ENCODE peak calls at places on chromosome 4, in six cellular contexts. M is astrocyte, C is keratinocyte, R is fibroblast of lung, Z is kidney, P is adipocyte. K is an unnamed sample. For H3K4me1, the result is how much of the 10 kb centered on the place peaks cover.

GRCh38 chr4:119246177-119246576 is 33.7 kb downstream of the USP53 start:
- DNase-seq in M (no peak), C (no peak), R (no peak), Z (no peak), P (no peak), K (no peak)

GRCh38 chr4:41146716-41147506 is 67.4 kb downstream of the APBB2 start:
- DNase-seq in C (no peak), P (peak), M (peak), Z (no peak), R (peak), K (no peak)

GRCh38 chr4:185127021-185127925 is 15.8 kb upstream of the SLC25A4 start:
- DNase-seq in P (peak), M (peak), Z (peak), C (no peak), R (no peak), K (no peak)

GRCh38 chr4:141702472-141703182 is 66.2 kb downstream of the IL15 start:
- DNase-seq in Z (no peak), R (peak), C (no peak), M (no peak), P (no peak), K (no peak)

GRCh38 chr4:86117781-86118302 is 242.0 kb downstream of the MAPK10 start:
- DNase-seq in Z (no peak), P (peak), R (peak), M (peak), C (no peak), K (no peak)

GRCh38 chr4:158013858-158014257 is 159.0 kb downstream of the GASK1B start:
- DNase-seq in Z (no peak), M (peak), P (no peak), R (peak), C (no peak), K (no peak)

GRCh38 chr4:13142191-13142590 is 341.9 kb downstream of the RAB28 start:
- DNase-seq in P (no peak), R (no peak), C (no peak), M (no peak), Z (no peak), K (no peak)

GRCh38 chr4:112895785-112896184 is 153.7 kb upstream of the ANK2 start:
- DNase-seq in P (no peak), M (peak), C (peak), Z (no peak), R (peak), K (peak)

GRCh38 chr4:16199132-16199531 is 27.1 kb downstream of the TAPT1 start:
- DNase-seq in P (peak), C (no peak), R (peak), M (peak), Z (no peak), K (no peak)

GRCh38 chr4:122583906-122584305 is 37.0 kb downstream of the IL21 start:
- DNase-seq in Z (no peak), M (no peak), P (peak), C (no peak), R (peak), K (no peak)

GRCh38 chr4:16844796-16845586 is 53.5 kb downstream of the LDB2 start:
- DNase-seq in P (peak), R (peak), Z (no peak), M (peak), C (no peak), K (no peak)

GRCh38 chr4:52877694-52878093 is 15.6 kb downstream of the RASL11B start:
- DNase-seq in R (no peak), M (no peak), Z (no peak), C (no peak), P (no peak), K (no peak)

GRCh38 chr4:143382539-143382938 is 45.9 kb downstream of the GAB1 start:
- DNase-seq in M (peak), C (no peak), Z (no peak), P (peak), R (peak), K (no peak)

GRCh38 chr4:89447543-89447942 is 139.9 kb upstream of the GPRIN3 start:
- DNase-seq in R (no peak), M (no peak), P (no peak), Z (no peak), C (no peak), K (no peak)

GRCh38 chr4:168796362-168797106 is 213.5 kb downstream of the CBR4 start:
- DNase-seq in P (no peak), R (peak), C (no peak), M (peak), Z (no peak), K (no peak)

GRCh38 chr4:38180456-38180855 is 220.3 kb downstream of the PTTG2 start:
- DNase-seq in M (no peak), P (no peak), C (no peak), Z (no peak), R (no peak), K (no peak)

GRCh38 chr4:23266401-23266800 is 573.7 kb downstream of the GBA3 start:
- DNase-seq in Z (no peak), C (no peak), M (no peak), R (no peak), P (no peak), K (peak)

GRCh38 chr4:55124337-55125076 is 888 bp downstream of the KDR start:
- DNase-seq in P (no peak), R (peak), M (no peak), C (no peak), Z (peak), K (no peak)

GRCh38 chr4:185093573-185093972 is 49.5 kb upstream of the SLC25A4 start:
- DNase-seq in M (no peak), C (no peak), R (no peak), P (no peak), Z (no peak), K (no peak)

GRCh38 chr4:117467404-117467803 is 382.0 kb upstream of the TRAM1L1 start:
- DNase-seq in R (peak), C (no peak), Z (no peak), P (peak), M (no peak), K (no peak)

GRCh38 chr4:117466388-117466787 is 381.0 kb upstream of the TRAM1L1 start:
- DNase-seq in C (peak), M (no peak), R (no peak), P (no peak), Z (no peak), K (no peak)
- H3K4me1 ChIP-seq in C (under half), M (under half), R (under half), P (under half), Z (under half), K (under half)

DNA sequence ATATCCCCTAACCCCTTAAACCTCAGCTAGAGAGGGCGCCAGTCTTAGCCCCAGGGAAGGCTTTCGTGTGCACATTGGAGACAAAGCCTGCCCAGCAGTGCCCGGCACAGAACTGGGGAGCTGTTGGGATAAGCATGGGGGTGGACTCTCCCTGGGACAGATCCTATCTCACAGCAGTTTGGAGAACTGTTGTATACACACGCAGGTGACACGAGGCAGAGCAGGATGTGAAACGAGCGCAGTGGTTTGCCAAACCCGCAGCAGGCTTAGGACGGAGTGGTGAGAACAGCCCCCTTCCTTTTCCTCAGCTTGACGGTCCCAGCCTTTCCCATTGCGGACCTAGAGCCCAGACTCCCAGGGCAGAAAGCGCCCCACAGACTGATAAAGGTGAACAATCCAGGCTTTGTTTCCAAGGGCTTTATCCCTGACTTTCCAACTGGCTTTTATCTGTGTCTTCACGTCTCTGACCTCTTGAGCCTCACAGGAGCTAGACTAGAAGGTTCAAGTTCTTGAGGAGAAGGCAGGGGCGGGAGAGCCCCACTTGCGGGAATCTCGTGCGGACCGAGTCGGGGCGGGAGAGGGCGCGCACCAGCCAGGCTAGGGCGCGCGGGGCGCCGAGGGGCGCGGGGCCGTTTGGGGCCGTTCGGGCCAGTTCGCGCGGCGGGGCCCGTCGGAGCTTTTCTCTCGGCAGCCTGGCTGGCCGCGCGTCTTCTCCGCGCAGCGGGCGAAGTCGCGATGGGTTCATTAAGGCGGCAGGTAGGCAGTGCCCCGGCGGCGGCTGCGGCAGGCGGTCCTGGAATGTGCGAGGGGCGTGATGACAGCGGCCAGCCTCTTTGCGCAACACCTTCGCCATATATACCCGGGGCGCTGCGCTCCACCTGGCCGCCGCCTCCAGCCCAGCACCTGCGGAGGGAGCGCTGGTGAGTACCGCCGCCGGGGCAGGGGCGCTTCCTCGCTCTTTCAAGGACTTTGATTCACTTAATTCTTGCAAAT is at the start of gene SLC34A2:
- DNase-seq in M (no peak), P (no peak), R (no peak), C (no peak), Z (peak), K (no peak)
- H3K9ac ChIP-seq in M (no peak), P (no peak), R (no peak), C (no peak), Z (peak), K (peak)

GRCh38 chr4:152352645-152353116 is 183.2 kb downstream of the FBXW7 start:
- DNase-seq in P (peak), Z (peak), M (peak), R (peak), C (peak), K (peak)

GRCh38 chr4:152348670-152349069 is 187.2 kb downstream of the FBXW7 start:
- DNase-seq in M (no peak), Z (no peak), C (no peak), R (no peak), P (no peak), K (no peak)

GRCh38 chr4:152352215-152352614 is 183.7 kb downstream of the FBXW7 start:
- DNase-seq in P (peak), R (peak), C (no peak), M (no peak), Z (no peak), K (no peak)

GRCh38 chr4:152346979-152347378 is 188.9 kb downstream of the FBXW7 start:
- DNase-seq in R (no peak), P (no peak), M (no peak), Z (no peak), C (no peak), K (no peak)

DNA sequence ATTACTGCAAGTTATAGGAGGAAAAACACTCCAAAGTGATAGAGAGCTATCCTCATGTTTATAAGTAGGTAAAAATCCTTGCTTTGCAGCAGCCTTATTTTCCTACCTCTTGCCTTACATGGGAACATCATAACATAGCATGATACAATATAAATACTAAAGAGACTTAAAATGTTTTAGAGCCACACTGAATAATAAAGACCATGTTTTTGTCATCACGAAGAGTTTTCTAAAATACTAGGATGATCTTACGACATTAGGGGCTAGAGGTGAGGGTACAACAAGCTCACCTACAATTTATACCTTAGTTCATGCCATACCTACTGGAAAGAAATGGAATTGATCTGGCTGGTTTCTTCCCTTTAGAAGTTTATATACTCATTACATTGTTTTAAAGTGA is 184.8 kb downstream of the FBXW7 start:
- DNase-seq in R (no peak), Z (no peak), M (no peak), P (no peak), C (no peak), K (no peak)
- H3K4me3 ChIP-seq in R (peak), Z (no peak), M (peak), P (peak), C (peak), K (no peak)

GRCh38 chr4:99945718-99946345 is 586 bp downstream of the DNAJB14 start:
- DNase-seq in P (peak), C (no peak), R (peak), M (peak), Z (no peak), K (no peak)
- H3K4me1 ChIP-seq in P (under half), C (under half), R (under half), M (under half), Z (under half), K (under half)

DNA sequence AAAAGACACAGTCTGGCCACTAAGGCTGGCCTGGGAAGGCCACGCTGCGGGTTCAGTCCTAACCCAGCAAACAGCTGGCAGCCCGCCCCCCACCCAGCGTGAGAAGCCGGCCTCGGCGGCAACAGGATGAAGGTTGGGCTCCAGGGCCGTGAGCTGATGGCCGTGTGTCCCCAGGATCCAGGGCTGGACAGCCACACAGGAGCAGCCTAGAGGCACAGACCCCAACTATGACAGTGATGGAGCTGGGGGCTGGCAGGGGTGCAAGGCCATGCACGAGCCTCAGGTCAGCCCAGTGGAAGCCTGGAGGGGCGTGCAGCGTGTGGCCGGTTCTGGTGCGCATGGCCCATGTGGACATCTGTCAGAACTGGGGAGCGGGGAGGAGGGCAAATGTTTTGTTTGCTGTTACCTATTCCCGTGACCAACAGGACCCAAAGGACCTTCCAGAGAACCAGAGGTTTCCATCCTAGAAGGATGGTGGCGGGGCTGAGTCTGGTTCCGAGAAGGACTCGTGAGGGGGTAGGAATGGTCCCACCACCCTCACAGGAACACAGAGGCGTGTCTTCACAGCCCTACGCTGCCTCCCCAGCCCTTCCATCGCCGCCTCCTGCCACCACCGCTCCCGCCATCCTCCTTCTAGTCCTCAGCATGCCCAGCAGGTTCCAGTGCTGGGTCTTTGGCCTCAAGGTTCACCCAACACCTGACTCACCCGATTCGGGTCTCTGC is 46.5 kb downstream of the ZFYVE28 start:
- DNase-seq in M (no peak), C (no peak), R (no peak), Z (peak), P (no peak), K (no peak)
- H3K9ac ChIP-seq in M (no peak), C (no peak), R (no peak), Z (no peak), P (no peak), K (no peak)

DNA sequence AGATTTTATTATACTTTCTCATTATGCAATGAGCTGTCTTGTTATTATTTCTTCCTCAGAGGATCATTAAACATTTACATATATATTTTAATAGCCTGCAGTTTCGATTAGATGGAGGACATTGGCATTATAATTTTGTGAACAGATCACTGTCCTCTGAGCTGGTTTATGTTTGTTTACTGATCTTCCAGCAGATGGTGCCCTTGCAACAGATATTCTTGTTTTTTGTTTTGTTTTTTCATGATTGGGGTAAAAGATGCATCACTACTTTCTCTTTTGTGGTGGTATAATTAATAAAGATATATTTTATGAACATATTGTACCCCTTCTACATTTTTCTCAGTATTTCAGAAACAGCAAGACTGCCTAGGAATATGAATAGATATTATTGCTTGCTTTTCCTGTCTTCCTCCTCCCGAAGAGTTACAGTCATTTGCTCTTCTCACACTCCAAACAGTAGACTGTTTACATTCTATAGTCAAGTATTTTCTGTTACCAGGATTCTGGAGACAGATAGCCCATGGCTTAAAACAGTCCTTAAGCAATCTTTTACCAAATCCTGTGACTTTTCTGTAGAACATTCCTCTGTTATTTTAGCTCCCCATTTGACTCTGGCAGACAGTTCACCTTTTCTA is 905.2 kb downstream of the TRAM1L1 start:
- DNase-seq in M (no peak), Z (no peak), P (peak), C (no peak), R (peak), K (no peak)
- H3K4me3 ChIP-seq in M (no peak), Z (no peak), P (peak), C (no peak), R (no peak), K (no peak)

DNA sequence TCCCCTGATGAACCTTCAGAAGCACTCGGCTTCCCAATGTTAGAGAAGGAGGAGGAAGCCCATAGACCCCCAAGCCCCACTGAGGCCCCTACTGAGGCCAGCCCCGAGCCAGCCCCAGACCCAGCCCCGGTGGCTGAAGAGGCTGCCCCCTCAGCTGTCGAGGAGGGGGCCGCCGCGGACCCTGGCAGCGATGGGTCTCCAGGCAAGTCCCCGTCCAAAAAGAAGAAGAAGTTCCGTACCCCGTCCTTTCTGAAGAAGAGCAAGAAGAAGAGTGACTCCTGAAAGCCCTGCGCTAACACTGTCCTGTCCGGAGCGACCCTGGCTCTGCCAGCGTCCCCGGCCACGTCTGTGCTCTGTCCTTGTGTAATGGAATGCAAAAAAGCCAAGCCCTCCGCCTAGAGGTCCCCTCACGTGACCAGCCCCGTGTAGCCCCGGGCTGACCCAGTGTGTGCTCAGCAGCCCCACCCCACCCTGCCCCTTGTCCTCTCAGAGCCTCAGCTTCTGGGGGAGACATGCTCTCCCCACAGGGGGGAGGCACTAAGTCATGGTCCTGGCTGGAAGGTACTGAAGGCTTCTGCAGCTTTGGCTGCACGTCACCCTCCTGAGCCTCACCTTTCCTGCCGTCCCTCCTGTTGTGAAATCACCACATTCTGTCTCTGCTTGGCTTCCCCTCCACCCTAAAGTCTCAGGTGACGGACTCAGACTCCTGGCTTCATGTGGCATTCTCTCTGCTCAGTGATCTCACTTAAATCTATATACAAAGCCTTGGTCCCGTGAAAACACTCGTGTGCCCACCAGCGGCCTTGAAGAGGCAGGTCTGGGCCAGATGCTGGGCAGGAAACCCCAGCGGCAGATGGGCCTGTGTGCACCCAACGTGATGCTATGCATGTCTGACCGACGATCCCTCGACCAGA is 34.7 kb downstream of the NOP14 start:
- DNase-seq in Z (peak), M (no peak), C (no peak), P (no peak), R (no peak), K (no peak)
- H3K4me1 ChIP-seq in Z (under half), M (under half), C (under half), P (under half), R (under half), K (under half)

GRCh38 chr4:76622126-76622525 is 187.1 kb downstream of the SHROOM3 start:
- DNase-seq in C (no peak), R (no peak), M (no peak), Z (no peak), P (peak), K (no peak)
- H3K9ac ChIP-seq in C (no peak), R (no peak), M (no peak), Z (peak), P (no peak), K (no peak)

GRCh38 chr4:102345795-102346100 is 466 bp upstream of the SLC39A8 start:
- DNase-seq in M (no peak), R (no peak), C (no peak), P (no peak), Z (no peak), K (no peak)

GRCh38 chr4:102344520-102344954 is 745 bp downstream of the SLC39A8 start:
- DNase-seq in Z (peak), C (no peak), P (peak), M (peak), R (peak), K (no peak)

GRCh38 chr4:102342404-102343074 is 2.7 kb downstream of the SLC39A8 start:
- DNase-seq in M (no peak), Z (no peak), C (no peak), P (no peak), R (no peak), K (no peak)

GRCh38 chr4:102344955-102345794 is at the start of gene SLC39A8:
- DNase-seq in M (peak), C (no peak), P (peak), Z (peak), R (peak), K (peak)

DNA sequence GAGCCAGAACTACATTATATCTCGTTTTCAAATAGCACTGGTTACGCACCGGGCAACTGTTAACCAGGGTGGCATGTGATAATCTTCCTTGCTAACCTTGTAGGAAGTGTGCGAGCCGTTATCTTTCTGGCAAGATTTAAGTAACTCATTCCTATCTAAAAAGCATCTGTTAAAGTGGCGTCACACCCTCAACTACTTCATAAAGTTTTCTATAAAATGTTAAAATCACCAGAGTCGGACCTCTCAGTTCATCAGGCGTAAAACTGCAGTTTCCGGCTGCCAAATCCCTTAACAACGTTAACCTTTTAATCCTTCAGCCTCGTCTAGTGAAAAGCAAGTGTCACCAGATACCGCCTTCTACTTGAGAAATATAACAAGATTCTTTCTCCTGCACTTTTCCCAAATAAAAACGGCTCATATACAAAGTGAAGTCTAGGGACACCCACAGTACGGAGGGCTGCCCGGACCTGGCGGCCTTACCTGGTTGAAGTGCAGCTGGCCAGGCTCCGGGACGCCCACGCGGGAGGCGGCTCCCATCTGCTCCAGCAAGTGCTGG is 1.2 kb downstream of the SLC39A8 start:
- DNase-seq in Z (no peak), C (no peak), R (no peak), P (no peak), M (no peak), K (no peak)
- H3K4me3 ChIP-seq in Z (peak), C (peak), R (peak), P (peak), M (peak), K (peak)